ENCODE peak calls at places on chromosome 20, in six cellular contexts. M is GM23248, O is hepatocyte, R is IMR-90, V is astrocyte, K is H1. N is an unnamed sample.
A peak's percentile ranks its signal among the peaks of the same experiment; 100 is the strongest.

GRCh38 chr20:32482251-32483220 is 102.6 kb downstream of the NOL4L start:
- DNase-seq in K (peak; percentile 82), V (no peak), O (peak; percentile 78), M (peak; percentile 63), R (no peak), N (no peak)

GRCh38 chr20:36462440-36463211 is 78.7 kb upstream of the MYL9 start:
- DNase-seq in M (peak; percentile 76), K (peak; percentile 60), V (peak; percentile 49), O (peak; percentile 45), R (peak; percentile 60), N (no peak)

GRCh38 chr20:31842471-31843157 is 2.8 kb downstream of the FOXS1 start:
- DNase-seq in K (no peak), V (peak; percentile 60), O (no peak), R (peak; percentile 59), M (peak; percentile 51), N (no peak)

GRCh38 chr20:33658510-33658909 is 3.6 kb upstream of the C20orf144 start:
- DNase-seq in K (no peak), V (no peak), R (no peak), M (no peak), O (no peak), N (no peak)

GRCh38 chr20:19673575-19673974 is 84.5 kb upstream of the RIN2 start:
- DNase-seq in M (peak; percentile 27), V (no peak), R (no peak), O (no peak), K (no peak), N (no peak)

GRCh38 chr20:47872341-47872740 is 87.1 kb upstream of the SULF2 start:
- DNase-seq in M (no peak), R (no peak), V (peak; percentile 86), K (no peak), O (no peak), N (no peak)

GRCh38 chr20:10555865-10556308 is 117.9 kb downstream of the JAG1 start:
- DNase-seq in V (peak; percentile 70), M (peak; percentile 71), O (no peak), K (no peak), R (peak; percentile 66), N (peak; percentile 25)

GRCh38 chr20:13533946-13534345 is 104.8 kb downstream of the TASP1 start:
- DNase-seq in R (no peak), O (no peak), V (peak; percentile 32), K (no peak), M (no peak), N (no peak)

GRCh38 chr20:33733654-33734576 is 2.1 kb downstream of the ZNF341 start:
- DNase-seq in M (peak; percentile 84), O (peak; percentile 73), K (peak; percentile 49), V (peak; percentile 41), R (peak; percentile 64), N (peak; percentile 99)

GRCh38 chr20:7108929-7109328 is 341.4 kb downstream of the BMP2 start:
- DNase-seq in R (no peak), O (no peak), V (no peak), K (no peak), M (no peak), N (no peak)

GRCh38 chr20:41345729-41346067 is 5.1 kb downstream of the LPIN3 start:
- DNase-seq in K (no peak), M (no peak), R (no peak), O (no peak), V (no peak), N (no peak)

GRCh38 chr20:9172908-9173307 is 104.0 kb downstream of the PLCB4 start:
- DNase-seq in M (peak; percentile 6), K (no peak), R (no peak), O (no peak), V (peak; percentile 35), N (no peak)

GRCh38 chr20:46940616-46941015 is 46.0 kb downstream of the EYA2 start:
- DNase-seq in O (no peak), K (no peak), R (no peak), M (no peak), V (no peak), N (no peak)

GRCh38 chr20:31712564-31713311 is 9.9 kb downstream of the BCL2L1 start:
- DNase-seq in O (peak; percentile 75), R (peak; percentile 82), K (peak; percentile 55), V (peak; percentile 94), M (peak; percentile 72), N (peak; percentile 90)

GRCh38 chr20:48051810-48052491 is 266.7 kb upstream of the SULF2 start:
- DNase-seq in R (peak; percentile 45), V (peak; percentile 86), K (no peak), O (peak; percentile 51), M (peak; percentile 67), N (peak; percentile 87)

GRCh38 chr20:1637226-1637625 is 17.4 kb upstream of the SIRPB1 start:
- DNase-seq in V (no peak), R (no peak), M (no peak), O (no peak), K (no peak), N (no peak)

GRCh38 chr20:51020657-51021056 is 2.2 kb downstream of the KCNG1 start:
- DNase-seq in O (no peak), K (no peak), M (no peak), V (no peak), R (no peak), N (no peak)

GRCh38 chr20:62837790-62838458 is 21.1 kb downstream of the COL9A3 start:
- DNase-seq in O (peak; percentile 58), K (no peak), R (no peak), M (peak; percentile 67), V (no peak), N (peak; percentile 73)

GRCh38 chr20:63295422-63295821 is 2.4 kb downstream of the COL20A1 start:
- DNase-seq in K (no peak), R (no peak), O (no peak), M (no peak), V (no peak), N (no peak)

GRCh38 chr20:63290677-63291472 is 2.1 kb upstream of the COL20A1 start:
- DNase-seq in O (peak; percentile 73), K (peak; percentile 98), V (peak; percentile 20), R (peak; percentile 11), M (peak; percentile 70), N (peak; percentile 47)

GRCh38 chr20:21031666-21032065 is 74.5 kb downstream of the LINC00237 start:
- DNase-seq in K (no peak), M (no peak), O (no peak), R (no peak), V (no peak), N (no peak)

GRCh38 chr20:4717816-4718215 is 3.9 kb upstream of the PRND start:
- DNase-seq in V (peak; percentile 14), M (peak; percentile 21), O (no peak), R (no peak), K (no peak), N (no peak)

GRCh38 chr20:63411898-63412631 is 50.9 kb upstream of the CHRNA4 start:
- DNase-seq in K (no peak), V (no peak), O (no peak), R (no peak), M (no peak), N (no peak)

GRCh38 chr20:62203378-62204030 is 16.6 kb downstream of the HRH3 start:
- DNase-seq in V (no peak), R (no peak), K (no peak), O (no peak), M (no peak), N (no peak)

GRCh38 chr20:63090682-63091571 is 84.2 kb upstream of the BHLHE23 start:
- DNase-seq in V (no peak), R (no peak), M (no peak), O (no peak), K (peak; percentile 38), N (no peak)

DNA sequence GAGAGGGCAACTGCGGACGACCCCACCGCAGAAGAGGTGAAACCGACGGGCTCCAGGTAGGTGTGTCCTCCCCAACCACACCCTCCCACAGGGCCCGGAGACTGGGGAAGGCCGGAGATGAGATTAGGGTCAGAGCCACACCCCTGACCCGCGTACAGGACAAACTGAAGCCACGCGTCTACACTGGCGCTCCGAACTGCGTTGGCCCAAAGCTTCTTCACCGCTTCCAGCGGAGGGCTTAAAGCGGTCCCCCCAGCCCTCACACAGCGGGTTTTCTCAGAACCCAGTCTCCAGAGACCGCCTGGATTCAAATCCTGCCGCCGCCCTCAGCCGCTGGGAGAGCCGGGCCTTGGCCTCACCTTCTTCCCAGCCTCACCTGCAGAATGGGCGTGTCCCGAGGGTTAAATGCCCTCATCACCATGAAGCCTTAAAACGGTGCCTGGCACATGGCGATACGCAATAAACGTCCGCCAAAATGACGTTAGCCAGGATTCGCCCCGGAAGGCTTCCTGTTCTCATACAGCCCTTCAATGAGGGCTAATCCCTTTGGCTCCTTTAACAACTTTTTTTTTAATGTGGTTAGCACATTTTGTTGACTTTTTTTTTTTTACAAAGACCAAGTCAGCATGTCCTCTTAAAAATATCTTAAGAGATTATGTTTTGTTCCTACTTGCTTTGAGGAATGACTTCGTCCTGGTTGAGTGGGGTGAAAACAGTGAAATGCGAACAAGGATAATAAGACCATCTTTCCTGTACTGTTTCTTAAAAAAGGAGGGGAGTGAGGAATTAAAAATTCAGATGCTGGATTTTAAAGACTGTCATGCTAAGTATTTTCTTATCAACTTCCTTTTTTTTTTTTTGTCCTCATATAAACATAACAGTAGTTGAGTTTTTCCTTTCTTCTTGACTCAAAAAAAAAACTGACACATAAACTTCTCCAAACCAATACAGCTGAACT is 15.1 kb upstream of the ZNF217 start:
- DNase-seq in V (no peak), O (peak; percentile 20), R (no peak), K (peak; percentile 54), M (peak; percentile 34), N (no peak)
- H3K4me1 ChIP-seq in V (peaks cover 28% of the 10 kb centered on the region), O (peaks cover 38% of the 10 kb centered on the region), R (peaks cover 19% of the 10 kb centered on the region), K (peaks cover 21% of the 10 kb centered on the region), M (peaks cover 53% of the 10 kb centered on the region), N (peaks cover 37% of the 10 kb centered on the region)

DNA sequence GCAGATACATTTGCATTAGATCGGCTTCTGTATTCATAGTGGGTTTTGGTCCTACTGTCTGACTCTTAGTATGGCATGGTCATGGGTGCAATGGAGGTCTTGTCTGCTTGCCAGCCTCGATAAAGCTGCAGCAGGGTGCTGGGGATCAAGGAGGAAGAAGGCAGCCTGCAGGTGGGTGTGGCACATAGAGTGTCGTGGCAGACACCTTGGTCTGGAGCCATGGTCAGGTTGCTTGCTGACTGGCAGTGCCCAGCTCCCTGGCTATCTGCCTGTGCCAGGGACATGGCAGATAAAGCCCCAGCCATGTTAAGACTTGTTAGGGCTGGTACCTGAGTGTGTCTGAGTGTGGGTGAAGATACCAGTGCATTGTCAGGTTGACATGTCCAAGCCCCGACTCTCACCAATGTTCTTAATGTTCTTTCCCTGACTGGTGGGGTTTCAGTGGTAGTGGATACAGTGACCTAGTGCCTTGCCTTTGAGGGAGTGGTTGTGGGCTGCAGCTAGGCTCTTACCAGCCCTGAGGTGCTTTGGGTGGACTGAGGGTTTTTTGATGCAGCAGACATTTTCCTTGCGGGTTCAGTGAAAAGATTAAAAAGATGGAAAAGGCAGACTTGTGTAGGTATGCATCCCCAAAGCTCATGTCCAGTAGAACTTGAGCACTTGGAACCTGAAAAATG is 1.8 kb downstream of the FAM83D start:
- DNase-seq in R (no peak), K (no peak), M (no peak), V (no peak), O (no peak), N (peak; percentile 52)
- H3K4me3 ChIP-seq in R (peak overlapping the region; percentile 6), K (peak overlapping the region; percentile 22), M (peak overlapping the region; percentile 76), V (peak overlapping the region; percentile 48), O (no peak overlapping the region), N (peak overlapping the region; percentile 69)

GRCh38 chr20:58268421-58268821 is 40.0 kb upstream of the ANKRD60 start:
- DNase-seq in M (no peak), R (no peak), K (no peak), V (no peak), O (no peak), N (no peak)
- H2AFZ ChIP-seq in M (no peak overlapping the region), R (no peak overlapping the region), K (no peak overlapping the region), V (no peak overlapping the region), O (no peak overlapping the region), N (no peak overlapping the region)

DNA sequence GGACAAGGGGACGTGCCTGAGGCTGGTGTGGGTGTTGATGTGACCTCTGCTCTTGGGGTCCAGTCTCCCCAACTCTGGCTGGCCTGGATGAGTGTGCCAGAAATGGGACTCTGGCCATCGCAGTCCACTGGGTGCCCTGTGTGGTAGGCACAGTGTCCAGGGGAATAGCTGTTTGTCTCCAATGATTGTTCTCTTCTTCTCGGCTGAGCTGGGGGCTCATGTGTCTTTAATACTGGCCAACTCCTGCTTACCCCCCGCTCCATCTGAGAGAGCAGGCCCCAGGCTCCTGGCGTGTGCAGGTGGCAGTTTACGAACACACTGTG is 45.0 kb downstream of the RBM38 start:
- DNase-seq in K (no peak), R (no peak), V (no peak), O (no peak), M (no peak), N (no peak)
- H3K4me1 ChIP-seq in K (peaks cover 18% of the 10 kb centered on the region), R (peaks cover under 1% of the 10 kb centered on the region), V (peaks cover 3% of the 10 kb centered on the region), O (no peaks in the 10 kb centered on the region), M (no peaks in the 10 kb centered on the region), N (peaks cover 48% of the 10 kb centered on the region)

N was measured in PC-9.